ENCODE peak calls at places on chromosomes 6 and 20, in five cellular contexts. One of them, this sample, is unnamed.
A peak's percentile ranks its signal among the peaks of the same experiment; 100 is the strongest.

GRCh38 chr6:83092756-83093399 is 25.4 kb downstream of the DOP1A start:
- DNase-seq in neural progenitor cell: no peak
- DNase-seq in IMR-90: peak; percentile 78
- DNase-seq in mesenchymal stem cell: peak; percentile 25
- DNase-seq in H9: no peak
- DNase-seq in this sample: no peak

GRCh38 chr20:44754554-44754953 is 8.9 kb downstream of the KCNK15 start:
- DNase-seq in mesenchymal stem cell: no peak
- DNase-seq in H9: no peak
- DNase-seq in neural progenitor cell: no peak
- DNase-seq in IMR-90: no peak
- DNase-seq in this sample: no peak

GRCh38 chr6:54586251-54586650 is 260.3 kb upstream of the FAM83B start:
- DNase-seq in H9: no peak
- DNase-seq in mesenchymal stem cell: no peak
- DNase-seq in IMR-90: peak; percentile 47
- DNase-seq in neural progenitor cell: no peak
- DNase-seq in this sample: peak; percentile 19

GRCh38 chr20:6123650-6124014 is 802 bp upstream of the FERMT1 start:
- DNase-seq in neural progenitor cell: peak; percentile 37
- DNase-seq in mesenchymal stem cell: no peak
- DNase-seq in IMR-90: no peak
- DNase-seq in H9: no peak
- DNase-seq in this sample: no peak

GRCh38 chr6:16969699-16970695 is 131.9 kb upstream of the STMND1 start:
- DNase-seq in H9: no peak
- DNase-seq in IMR-90: no peak
- DNase-seq in mesenchymal stem cell: no peak
- DNase-seq in neural progenitor cell: no peak
- DNase-seq in this sample: no peak

GRCh38 chr6:131694832-131695426 is 6.3 kb downstream of the OR2A4 start:
- DNase-seq in IMR-90: peak; percentile 79
- DNase-seq in mesenchymal stem cell: peak; percentile 72
- DNase-seq in H9: peak; percentile 71
- DNase-seq in neural progenitor cell: peak; percentile 88
- DNase-seq in this sample: peak; percentile 74

GRCh38 chr20:40797425-40797824 is 108.4 kb upstream of the MAFB start:
- DNase-seq in IMR-90: peak; percentile 17
- DNase-seq in neural progenitor cell: peak; percentile 38
- DNase-seq in H9: peak; percentile 32
- DNase-seq in mesenchymal stem cell: peak; percentile 2
- DNase-seq in this sample: no peak

GRCh38 chr6:53795254-53795701 is 473 bp downstream of the LRRC1 start:
- DNase-seq in mesenchymal stem cell: peak; percentile 26
- DNase-seq in H9: no peak
- DNase-seq in IMR-90: no peak
- DNase-seq in neural progenitor cell: no peak
- DNase-seq in this sample: no peak

GRCh38 chr6:166121721-166122120 is 45.9 kb downstream of the TBXT start:
- DNase-seq in H9: no peak
- DNase-seq in mesenchymal stem cell: no peak
- DNase-seq in IMR-90: no peak
- DNase-seq in neural progenitor cell: no peak
- DNase-seq in this sample: no peak

GRCh38 chr20:25083773-25084615 is 2.1 kb upstream of the VSX1 start:
- DNase-seq in H9: peak; percentile 72
- DNase-seq in neural progenitor cell: peak; percentile 76
- DNase-seq in mesenchymal stem cell: no peak
- DNase-seq in IMR-90: no peak
- DNase-seq in this sample: no peak

GRCh38 chr6:17705428-17705777 is 1.3 kb downstream of the NUP153 start:
- DNase-seq in IMR-90: peak; percentile 75
- DNase-seq in mesenchymal stem cell: peak; percentile 71
- DNase-seq in neural progenitor cell: no peak
- DNase-seq in H9: no peak
- DNase-seq in this sample: peak; percentile 62

GRCh38 chr6:163252132-163252729 is 162.3 kb upstream of the QKI start:
- DNase-seq in IMR-90: no peak
- DNase-seq in mesenchymal stem cell: no peak
- DNase-seq in H9: no peak
- DNase-seq in neural progenitor cell: no peak
- DNase-seq in this sample: no peak

GRCh38 chr20:53739799-53740785 is 146.5 kb upstream of the ZNF217 start:
- DNase-seq in mesenchymal stem cell: peak; percentile 69
- DNase-seq in IMR-90: peak; percentile 44
- DNase-seq in H9: no peak
- DNase-seq in neural progenitor cell: no peak
- DNase-seq in this sample: no peak

GRCh38 chr20:461254-462198 is 807 bp downstream of the TBC1D20 start:
- DNase-seq in neural progenitor cell: peak; percentile 76
- DNase-seq in H9: peak; percentile 57
- DNase-seq in IMR-90: peak; percentile 42
- DNase-seq in mesenchymal stem cell: peak; percentile 73
- DNase-seq in this sample: peak; percentile 62

GRCh38 chr6:16635810-16636602 is 125.3 kb downstream of the ATXN1 start:
- DNase-seq in mesenchymal stem cell: peak; percentile 83
- DNase-seq in IMR-90: peak; percentile 66
- DNase-seq in H9: peak; percentile 48
- DNase-seq in neural progenitor cell: no peak
- DNase-seq in this sample: no peak

GRCh38 chr6:168741305-168741704 is 300.3 kb downstream of the SMOC2 start:
- DNase-seq in neural progenitor cell: no peak
- DNase-seq in H9: no peak
- DNase-seq in IMR-90: no peak
- DNase-seq in mesenchymal stem cell: no peak
- DNase-seq in this sample: no peak

GRCh38 chr6:40923326-40923725 is 115.7 kb downstream of the UNC5CL start:
- DNase-seq in IMR-90: no peak
- DNase-seq in mesenchymal stem cell: no peak
- DNase-seq in neural progenitor cell: peak; percentile 15
- DNase-seq in H9: peak; percentile 35
- DNase-seq in this sample: no peak

GRCh38 chr6:52598123-52598823 is 21.4 kb upstream of the TRAM2 start:
- DNase-seq in neural progenitor cell: peak; percentile 87
- DNase-seq in mesenchymal stem cell: peak; percentile 80
- DNase-seq in IMR-90: peak; percentile 74
- DNase-seq in H9: peak; percentile 89
- DNase-seq in this sample: peak; percentile 54

GRCh38 chr6:169101981-169102380 is 151.7 kb downstream of the THBS2 start:
- DNase-seq in IMR-90: peak; percentile 37
- DNase-seq in H9: no peak
- DNase-seq in neural progenitor cell: no peak
- DNase-seq in mesenchymal stem cell: no peak
- DNase-seq in this sample: no peak

GRCh38 chr20:63835031-63835858 is 4.2 kb upstream of the ZBTB46 start:
- DNase-seq in mesenchymal stem cell: peak; percentile 98
- DNase-seq in H9: peak; percentile 97
- DNase-seq in IMR-90: peak; percentile 99
- DNase-seq in neural progenitor cell: peak; percentile 98
- DNase-seq in this sample: peak; percentile 82

GRCh38 chr20:25054995-25055629 is 2.8 kb downstream of the ACSS1 start:
- DNase-seq in mesenchymal stem cell: no peak
- DNase-seq in neural progenitor cell: no peak
- DNase-seq in H9: no peak
- DNase-seq in IMR-90: peak; percentile 13
- DNase-seq in this sample: no peak

GRCh38 chr6:16769131-16769985 is 8.1 kb upstream of the ATXN1 start:
- DNase-seq in mesenchymal stem cell: peak; percentile 78
- DNase-seq in IMR-90: peak; percentile 61
- DNase-seq in neural progenitor cell: no peak
- DNase-seq in H9: no peak
- DNase-seq in this sample: peak; percentile 91

GRCh38 chr6:89244237-89244985 is 27.3 kb upstream of the GABRR1 start:
- DNase-seq in IMR-90: no peak
- DNase-seq in neural progenitor cell: no peak
- DNase-seq in mesenchymal stem cell: no peak
- DNase-seq in H9: no peak
- DNase-seq in this sample: no peak

GRCh38 chr6:95133578-95133977 is 443.8 kb upstream of the MANEA start:
- DNase-seq in neural progenitor cell: peak; percentile 30
- DNase-seq in H9: no peak
- DNase-seq in mesenchymal stem cell: peak; percentile 2
- DNase-seq in IMR-90: peak; percentile 8
- DNase-seq in this sample: no peak

GRCh38 chr6:127941228-127941627 is 40.4 kb upstream of the THEMIS start:
- DNase-seq in H9: no peak
- DNase-seq in IMR-90: no peak
- DNase-seq in neural progenitor cell: no peak
- DNase-seq in mesenchymal stem cell: no peak
- DNase-seq in this sample: no peak

GRCh38 chr6:579339-579738 is 77.6 kb downstream of the HUS1B start:
- DNase-seq in H9: no peak
- DNase-seq in mesenchymal stem cell: no peak
- DNase-seq in neural progenitor cell: no peak
- DNase-seq in IMR-90: peak; percentile 45
- DNase-seq in this sample: no peak

GRCh38 chr6:155561262-155561970 is 105.8 kb upstream of the NOX3 start:
- DNase-seq in IMR-90: peak; percentile 68
- DNase-seq in neural progenitor cell: no peak
- DNase-seq in H9: no peak
- DNase-seq in mesenchymal stem cell: no peak
- DNase-seq in this sample: no peak

GRCh38 chr20:28562510-28562898 is 2695.0 kb upstream of the DEFB115 start:
- DNase-seq in IMR-90: peak; percentile 89
- DNase-seq in neural progenitor cell: no peak
- DNase-seq in mesenchymal stem cell: peak; percentile 80
- DNase-seq in H9: no peak
- DNase-seq in this sample: no peak

GRCh38 chr6:148628251-148628650 is 118.6 kb upstream of the UST start:
- DNase-seq in mesenchymal stem cell: peak; percentile 17
- DNase-seq in H9: no peak
- DNase-seq in neural progenitor cell: peak; percentile 12
- DNase-seq in IMR-90: no peak
- DNase-seq in this sample: no peak

GRCh38 chr6:157490870-157491269 is 109.9 kb downstream of the ZDHHC14 start:
- DNase-seq in H9: no peak
- DNase-seq in mesenchymal stem cell: no peak
- DNase-seq in neural progenitor cell: no peak
- DNase-seq in IMR-90: no peak
- DNase-seq in this sample: no peak

DNA sequence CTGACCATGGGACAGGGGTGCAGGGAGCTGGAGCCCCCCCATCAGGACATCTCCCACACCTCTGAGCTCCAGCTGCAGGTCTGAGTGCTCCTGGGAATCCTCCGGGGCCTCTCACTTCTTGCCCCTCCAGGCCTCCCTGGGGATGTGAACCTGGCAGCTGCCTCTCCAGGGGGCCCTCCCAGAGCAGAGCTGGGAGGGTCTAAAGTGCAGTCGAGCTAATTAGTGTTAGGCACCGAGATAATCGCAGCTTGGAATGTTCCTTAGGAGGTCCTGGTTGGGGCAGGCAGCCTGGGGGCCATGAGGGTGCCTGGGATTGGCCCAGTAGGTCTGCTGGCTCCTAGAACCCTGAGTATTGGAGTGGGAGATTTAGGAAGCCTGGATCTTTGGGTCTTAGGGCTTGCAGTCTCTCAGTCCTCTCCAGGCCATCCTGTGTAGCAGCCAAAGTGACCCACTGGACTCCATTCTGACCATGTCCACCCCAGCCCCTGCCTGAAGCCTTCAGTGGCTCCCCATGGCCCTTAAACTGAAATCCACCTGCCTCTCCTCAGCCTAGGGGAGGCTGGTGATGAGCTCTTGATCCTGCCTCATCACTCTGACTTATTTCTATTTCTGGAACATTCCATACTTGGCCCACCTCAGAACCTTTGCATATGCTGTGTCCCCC is 26.0 kb downstream of the CEBPB start:
- DNase-seq in mesenchymal stem cell: no peak
- DNase-seq in IMR-90: no peak
- DNase-seq in H9: no peak
- DNase-seq in neural progenitor cell: peak; percentile 37
- DNase-seq in this sample: no peak
- H3K9ac ChIP-seq in mesenchymal stem cell: no peak overlapping the region
- H3K9ac ChIP-seq in IMR-90: no peak overlapping the region
- H3K9ac ChIP-seq in H9: no peak overlapping the region
- H3K9ac ChIP-seq in neural progenitor cell: no peak overlapping the region
- H3K9ac ChIP-seq in this sample: no peak overlapping the region

GRCh38 chr6:136158398-136158797 is 91.7 kb downstream of the MTFR2 start:
- DNase-seq in H9: no peak
- DNase-seq in IMR-90: no peak
- DNase-seq in neural progenitor cell: no peak
- DNase-seq in mesenchymal stem cell: peak; percentile 16
- DNase-seq in this sample: peak; percentile 7
- H3K27ac ChIP-seq in H9: no peak overlapping the region
- H3K27ac ChIP-seq in IMR-90: no peak overlapping the region
- H3K27ac ChIP-seq in neural progenitor cell: no peak overlapping the region
- H3K27ac ChIP-seq in mesenchymal stem cell: no peak overlapping the region
- H3K27ac ChIP-seq in this sample: no peak overlapping the region

DNA sequence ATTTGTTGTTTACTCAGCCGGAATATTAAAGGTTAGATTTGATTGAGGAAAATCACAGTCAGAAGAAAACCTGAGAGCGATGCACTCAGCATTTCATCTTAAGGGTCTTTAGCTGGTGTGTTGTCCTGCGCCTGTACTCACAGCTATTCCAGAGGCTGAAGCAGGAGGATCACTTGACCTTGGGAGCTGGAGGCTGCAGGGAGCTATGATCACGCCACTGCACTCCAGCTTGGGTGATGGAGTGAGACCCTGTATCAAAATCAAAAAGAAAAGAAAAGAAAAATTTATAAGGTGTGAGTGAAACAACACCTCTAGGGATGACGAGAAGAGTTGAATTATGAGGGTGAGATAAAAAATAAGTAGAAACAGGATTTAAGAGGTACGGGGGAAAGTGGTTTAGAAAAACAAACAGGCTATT is 165.0 kb downstream of the TRIM27 start:
- DNase-seq in neural progenitor cell: no peak
- DNase-seq in IMR-90: no peak
- DNase-seq in mesenchymal stem cell: no peak
- DNase-seq in H9: no peak
- DNase-seq in this sample: no peak
- H3K9ac ChIP-seq in neural progenitor cell: no peak overlapping the region
- H3K9ac ChIP-seq in IMR-90: no peak overlapping the region
- H3K9ac ChIP-seq in mesenchymal stem cell: no peak overlapping the region
- H3K9ac ChIP-seq in H9: no peak overlapping the region
- H3K9ac ChIP-seq in this sample: no peak overlapping the region

DNA sequence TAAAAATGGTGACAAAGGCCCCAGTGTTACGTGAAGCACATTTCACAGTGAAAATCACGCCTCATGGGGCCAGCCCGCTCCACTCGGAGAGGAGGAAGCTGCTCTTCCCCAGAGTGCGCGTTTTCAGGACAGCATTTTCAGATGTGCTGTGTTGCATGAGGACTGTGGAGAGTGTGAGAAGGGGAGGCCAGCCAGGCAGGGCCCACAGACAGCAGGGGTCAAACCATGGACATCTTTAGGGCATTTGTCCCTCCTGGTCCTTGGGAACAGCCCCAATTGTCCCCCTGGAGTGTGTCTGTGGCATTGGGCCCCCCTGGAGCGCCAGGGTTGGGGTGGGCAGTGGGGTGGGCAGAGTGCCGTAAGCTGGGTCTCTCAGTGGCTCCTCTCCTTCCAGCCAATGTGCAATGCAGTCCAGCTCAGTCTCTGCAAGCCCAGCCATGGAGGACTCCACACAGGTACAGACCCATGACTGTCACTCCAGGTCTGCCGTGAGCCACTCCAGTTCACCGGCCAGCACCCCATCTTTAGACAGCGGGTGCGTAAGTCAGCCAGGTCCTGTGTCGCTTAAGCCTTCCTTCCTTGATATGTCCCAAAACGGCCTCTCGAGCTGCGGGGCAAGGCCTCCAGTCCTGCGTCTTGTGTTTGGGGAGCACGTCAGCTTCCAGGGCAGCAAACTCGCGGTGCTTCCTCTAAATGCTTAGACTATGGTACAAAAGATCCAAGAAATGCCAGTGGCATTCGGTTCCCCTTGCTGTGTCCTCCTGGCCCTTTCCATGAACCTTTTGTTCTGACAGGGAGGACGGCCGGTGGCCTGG is 159.3 kb upstream of the AFDN start:
- DNase-seq in H9: no peak
- DNase-seq in IMR-90: no peak
- DNase-seq in mesenchymal stem cell: no peak
- DNase-seq in neural progenitor cell: no peak
- DNase-seq in this sample: no peak
- H3K27ac ChIP-seq in H9: no peak overlapping the region
- H3K27ac ChIP-seq in IMR-90: no peak overlapping the region
- H3K27ac ChIP-seq in mesenchymal stem cell: no peak overlapping the region
- H3K27ac ChIP-seq in neural progenitor cell: no peak overlapping the region
- H3K27ac ChIP-seq in this sample: no peak overlapping the region

This sample was measured in endothelial cell of umbilical vein.